ENCODE peak calls at places on chromosomes 1 and 21, in four cellular contexts. P is K562, Z is psoas muscle, V is left ventricle myocardium inferior. S is an unnamed sample. For H3K9me3 and H3K4me1, the result is how much of the 10 kb centered on the place peaks cover.

GRCh38 chr1:168689726-168690602 is 39.0 kb downstream of the DPT start:
- DNase-seq in V (no peak), P (no peak), Z (no peak), S (no peak)

GRCh38 chr1:53334781-53335180 is 6.9 kb upstream of the LRP8 start:
- DNase-seq in V (no peak), P (no peak), Z (no peak), S (peak)

GRCh38 chr1:150875197-150876110 is 945 bp downstream of the ARNT start:
- DNase-seq in V (no peak), P (peak), Z (no peak), S (no peak)

GRCh38 chr21:35071347-35071746 is 22.2 kb upstream of the RUNX1 start:
- DNase-seq in V (no peak), Z (no peak), P (no peak), S (no peak)

GRCh38 chr1:75785320-75785963 is 614 bp upstream of the RABGGTB start:
- DNase-seq in P (peak), V (no peak), Z (no peak), S (no peak)

GRCh38 chr1:3984586-3984985 is 84.5 kb upstream of the C1orf174 start:
- DNase-seq in P (no peak), V (no peak), Z (no peak), S (peak)

GRCh38 chr1:36328088-36328480 is 4.6 kb upstream of the EVA1B start:
- DNase-seq in V (no peak), Z (no peak), P (no peak), S (no peak)

GRCh38 chr1:238530209-238530851 is 639.6 kb upstream of the ZP4 start:
- DNase-seq in P (no peak), V (no peak), Z (no peak), S (no peak)

GRCh38 chr1:199780948-199781347 is 246.6 kb upstream of the NR5A2 start:
- DNase-seq in Z (no peak), P (no peak), V (no peak), S (no peak)

GRCh38 chr1:50422946-50423669 is at the start of gene DMRTA2:
- DNase-seq in Z (no peak), P (no peak), V (no peak), S (no peak)

GRCh38 chr21:46080171-46081021 is 17.5 kb upstream of the COL6A2 start:
- DNase-seq in Z (peak), V (peak), P (peak), S (peak)

GRCh38 chr1:87213126-87213496 is 115.6 kb upstream of the LMO4 start:
- DNase-seq in Z (no peak), P (no peak), V (no peak), S (no peak)

GRCh38 chr1:66182551-66183178 is 351.3 kb upstream of the SGIP1 start:
- DNase-seq in V (no peak), P (no peak), Z (no peak), S (no peak)

GRCh38 chr1:246267896-246268295 is 239.2 kb downstream of the SMYD3 start:
- DNase-seq in P (no peak), V (no peak), Z (no peak), S (no peak)

GRCh38 chr1:245671966-245672767 is 517.4 kb downstream of the KIF26B start:
- DNase-seq in P (no peak), Z (no peak), V (no peak), S (peak)

GRCh38 chr1:234899041-234899787 is 229.4 kb downstream of the TOMM20 start:
- DNase-seq in V (no peak), Z (no peak), P (no peak), S (no peak)

GRCh38 chr21:46021398-46021797 is 39.8 kb downstream of the COL6A1 start:
- DNase-seq in P (no peak), V (no peak), Z (no peak), S (no peak)

GRCh38 chr1:117669572-117669971 is 63.7 kb downstream of the TENT5C start:
- DNase-seq in Z (no peak), P (no peak), V (peak), S (no peak)

GRCh38 chr21:27464643-27465042 is 497.8 kb upstream of the ADAMTS5 start:
- DNase-seq in V (no peak), Z (no peak), P (no peak), S (no peak)

GRCh38 chr1:41888756-41889155 is 30.0 kb downstream of the HIVEP3 start:
- DNase-seq in Z (no peak), V (no peak), P (no peak), S (no peak)

GRCh38 chr21:29261555-29262540 is 36.9 kb upstream of the BACH1 start:
- DNase-seq in P (no peak), Z (no peak), V (no peak), S (no peak)

GRCh38 chr1:117237701-117238413 is 27.1 kb upstream of the VTCN1 start:
- DNase-seq in P (no peak), V (no peak), Z (no peak), S (no peak)

GRCh38 chr1:201329801-201330200 is 46.5 kb downstream of the PKP1 start:
- DNase-seq in V (no peak), Z (no peak), P (no peak), S (peak)

GRCh38 chr1:20259646-20260045 is 31.0 kb upstream of the VWA5B1 start:
- DNase-seq in P (no peak), V (no peak), Z (no peak), S (no peak)

GRCh38 chr21:44984428-44984791 is 44.6 kb downstream of the SLX9 start:
- DNase-seq in Z (no peak), P (no peak), V (peak), S (peak)

GRCh38 chr1:91583326-91583755 is 82.7 kb downstream of the CDC7 start:
- DNase-seq in V (no peak), P (no peak), Z (no peak), S (no peak)

GRCh38 chr1:181482521-181483083 is 715 bp upstream of the CACNA1E start:
- DNase-seq in Z (peak), P (peak), V (no peak), S (peak)

GRCh38 chr1:85042413-85042812 is 5.9 kb downstream of the MCOLN3 start:
- DNase-seq in Z (no peak), P (no peak), V (no peak), S (no peak)

GRCh38 chr1:219965285-219965684 is 36.9 kb upstream of the SLC30A10 start:
- DNase-seq in Z (no peak), P (peak), V (no peak), S (no peak)

GRCh38 chr1:193680247-193680923 is 494.0 kb upstream of the B3GALT2 start:
- DNase-seq in P (no peak), V (no peak), Z (no peak), S (no peak)

GRCh38 chr1:84892657-84893618 is at the start of gene LPAR3:
- DNase-seq in P (no peak), Z (no peak), V (peak), S (no peak)

GRCh38 chr21:17089121-17089520 is 423.7 kb upstream of the CXADR start:
- DNase-seq in Z (no peak), P (no peak), V (no peak), S (no peak)

GRCh38 chr1:43272161-43272560 is 2.4 kb downstream of the TMEM125 start:
- DNase-seq in Z (no peak), V (no peak), P (no peak), S (peak)

GRCh38 chr1:116934586-116935207 is 25.0 kb downstream of the PTGFRN start:
- DNase-seq in Z (no peak), V (no peak), P (peak), S (no peak)

GRCh38 chr1:62962794-62963776 is 179.2 kb downstream of the ATG4C start:
- DNase-seq in P (peak), V (no peak), Z (no peak), S (no peak)

GRCh38 chr1:40462956-40463590 is 12.8 kb downstream of the ZFP69B start:
- DNase-seq in V (no peak), Z (no peak), P (no peak), S (no peak)
- H3K9me3 ChIP-seq in V (half or more), Z (half or more), P (under half), S (half or more)

GRCh38 chr1:170695955-170696590 is 32.1 kb downstream of the PRRX1 start:
- DNase-seq in Z (no peak), P (no peak), V (no peak), S (no peak)

GRCh38 chr1:170697338-170697715 is 33.4 kb downstream of the PRRX1 start:
- DNase-seq in Z (no peak), V (no peak), P (no peak), S (no peak)

GRCh38 chr1:170698301-170698700 is 34.4 kb downstream of the PRRX1 start:
- DNase-seq in Z (no peak), P (no peak), V (no peak), S (no peak)

GRCh38 chr1:170698711-170699275 is 34.9 kb downstream of the PRRX1 start:
- DNase-seq in V (no peak), Z (no peak), P (no peak), S (no peak)

GRCh38 chr1:170696591-170697337 is 32.8 kb downstream of the PRRX1 start:
- DNase-seq in Z (no peak), P (no peak), V (no peak), S (no peak)
- H3K4me1 ChIP-seq in Z (half or more), P (under half), V (half or more), S (under half)

DNA sequence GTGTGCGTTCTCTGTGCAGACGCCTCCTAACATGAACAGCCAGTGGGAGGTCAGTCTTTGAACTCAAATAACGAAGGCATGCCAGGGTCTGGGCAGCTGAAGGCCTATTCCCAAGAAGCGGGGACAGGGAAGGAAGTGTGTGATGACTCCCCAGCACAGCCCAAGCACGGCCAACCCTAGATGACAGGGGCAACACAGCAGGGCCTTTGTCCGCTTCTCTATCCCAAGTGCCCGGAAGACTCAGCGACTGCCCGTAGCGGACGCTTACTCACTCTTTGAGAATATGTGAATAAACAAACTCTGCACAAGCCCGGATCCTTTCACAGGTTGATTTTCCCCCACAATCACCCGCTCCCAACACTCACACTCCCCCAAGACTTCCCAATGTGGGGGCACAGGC is 11.2 kb downstream of the C1orf198 start:
- DNase-seq in Z (no peak), P (no peak), V (no peak), S (no peak)
- H3K4me3 ChIP-seq in Z (no peak), P (no peak), V (no peak), S (no peak)

DNA sequence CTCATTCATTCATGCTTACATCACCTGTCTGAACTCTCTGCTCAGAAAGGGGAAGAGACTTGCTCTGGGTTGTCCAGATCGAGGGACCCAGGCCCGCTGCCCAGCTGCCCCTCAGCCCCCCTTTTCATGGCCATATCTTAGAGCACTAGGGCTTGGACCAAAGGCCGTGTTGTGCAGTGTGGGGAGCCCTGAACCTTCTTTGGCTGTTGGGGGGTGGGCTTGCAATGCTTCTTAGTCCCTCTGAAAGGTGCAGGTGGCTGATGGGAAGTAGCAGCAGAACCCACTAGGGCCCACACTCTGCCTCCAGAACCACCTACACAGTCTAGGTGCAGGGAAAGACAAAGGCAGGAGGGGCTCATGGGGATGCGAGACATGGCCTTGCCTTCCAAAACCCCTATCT is 2.3 kb upstream of the HPCA start:
- DNase-seq in Z (no peak), P (no peak), V (no peak), S (no peak)
- H3K9me3 ChIP-seq in Z (under half), P (under half), V (under half), S (under half)

GRCh38 chr1:156489166-156489934 is 11.2 kb downstream of the MEF2D start:
- DNase-seq in P (peak), Z (peak), V (peak), S (no peak)

GRCh38 chr1:156489935-156490293 is 10.7 kb downstream of the MEF2D start:
- DNase-seq in P (no peak), Z (no peak), V (no peak), S (no peak)

GRCh38 chr1:156487862-156488261 is 12.7 kb downstream of the MEF2D start:
- DNase-seq in P (no peak), Z (no peak), V (no peak), S (no peak)

GRCh38 chr1:156490401-156491032 is 10.1 kb downstream of the MEF2D start:
- DNase-seq in Z (no peak), P (peak), V (peak), S (no peak)

DNA sequence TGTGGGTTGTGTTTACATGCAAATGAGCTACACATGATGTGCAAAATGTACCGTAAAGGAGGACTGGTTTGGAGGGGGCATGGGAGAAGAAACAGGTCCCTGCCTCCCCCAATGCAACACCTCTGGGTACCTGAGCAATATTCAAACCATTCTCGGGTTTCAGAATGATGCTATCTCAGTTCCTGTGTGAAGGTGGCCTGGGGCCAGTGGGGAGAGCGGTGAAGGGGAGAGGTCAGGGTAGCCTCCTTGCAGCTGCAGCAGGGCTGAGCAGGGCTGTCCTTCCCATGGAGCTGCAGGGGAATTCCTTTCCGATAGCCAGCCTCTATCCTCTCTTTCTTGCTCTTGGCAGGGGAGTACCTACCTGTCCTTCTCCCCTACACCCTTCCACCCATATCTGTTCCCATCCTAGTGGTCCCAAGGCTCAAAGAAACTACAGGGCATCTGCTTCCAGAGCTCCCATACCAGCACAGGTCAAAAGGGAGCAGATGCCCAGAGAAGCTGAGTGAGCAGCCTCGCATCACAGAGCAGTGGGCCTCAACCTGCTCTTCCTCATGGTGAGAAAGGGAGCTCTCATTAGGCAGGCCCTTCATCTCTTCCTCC is 11.9 kb downstream of the MEF2D start:
- DNase-seq in V (no peak), Z (no peak), P (no peak), S (no peak)
- H3K4me1 ChIP-seq in V (half or more), Z (half or more), P (half or more), S (half or more)

GRCh38 chr1:183025782-183026774 is 2.9 kb downstream of the LAMC1 start:
- DNase-seq in P (no peak), Z (no peak), V (no peak), S (no peak)

GRCh38 chr1:183030053-183030452 is 6.8 kb downstream of the LAMC1 start:
- DNase-seq in P (no peak), Z (no peak), V (no peak), S (no peak)

GRCh38 chr1:183029591-183030000 is 6.4 kb downstream of the LAMC1 start:
- DNase-seq in P (no peak), V (no peak), Z (no peak), S (no peak)

GRCh38 chr1:183027031-183027430 is 3.8 kb downstream of the LAMC1 start:
- DNase-seq in V (no peak), Z (no peak), P (no peak), S (no peak)

GRCh38 chr1:183027791-183028190 is 4.6 kb downstream of the LAMC1 start:
- DNase-seq in P (no peak), Z (no peak), V (no peak), S (no peak)
- H3K4me3 ChIP-seq in P (no peak), Z (peak), V (peak), S (no peak)

GRCh38 chr1:1157426-1157913 is 16.2 kb upstream of the TTLL10 start:
- DNase-seq in Z (peak), P (peak), V (peak), S (peak)
- H3K9me3 ChIP-seq in Z (under half), P (under half), V (under half), S (under half)

S was measured in spleen.